ENCODE peak calls at places on chromosome 13, in seven cellular contexts. One of them, this sample, is unnamed.

GRCh38 chr13:81872581-81872980 is 1531.7 kb upstream of the SPRY2 start:
- DNase-seq in endothelial cell: peak
- DNase-seq in stimulated activated CD4-positive, alpha-beta T cell treated with anti-CD3 and anti-CD28 coated beads, Interleukin-1b, Interleukin-23, amount 100 ng/mL, for 1 hour: no peak
- DNase-seq in NCI-H524: peak
- DNase-seq in neural crest cell: peak
- DNase-seq in Panc1: no peak
- DNase-seq in DMS79 treated with DMSO at 0.1 percent for 48 hours: no peak
- DNase-seq in this sample: peak

GRCh38 chr13:29713841-29714240 is 118.4 kb upstream of the SLC7A1 start:
- DNase-seq in endothelial cell: no peak
- DNase-seq in stimulated activated CD4-positive, alpha-beta T cell treated with anti-CD3 and anti-CD28 coated beads, Interleukin-1b, Interleukin-23, amount 100 ng/mL, for 1 hour: no peak
- DNase-seq in NCI-H524: no peak
- DNase-seq in neural crest cell: no peak
- DNase-seq in Panc1: no peak
- DNase-seq in DMS79 treated with DMSO at 0.1 percent for 48 hours: no peak
- DNase-seq in this sample: peak

GRCh38 chr13:113179374-113180230 is 21.2 kb downstream of the PROZ start:
- DNase-seq in endothelial cell: no peak
- DNase-seq in stimulated activated CD4-positive, alpha-beta T cell treated with anti-CD3 and anti-CD28 coated beads, Interleukin-1b, Interleukin-23, amount 100 ng/mL, for 1 hour: no peak
- DNase-seq in NCI-H524: no peak
- DNase-seq in neural crest cell: no peak
- DNase-seq in Panc1: no peak
- DNase-seq in DMS79 treated with DMSO at 0.1 percent for 48 hours: no peak
- DNase-seq in this sample: no peak

GRCh38 chr13:30685320-30685859 is 50.0 kb upstream of the ALOX5AP start:
- DNase-seq in endothelial cell: no peak
- DNase-seq in stimulated activated CD4-positive, alpha-beta T cell treated with anti-CD3 and anti-CD28 coated beads, Interleukin-1b, Interleukin-23, amount 100 ng/mL, for 1 hour: no peak
- DNase-seq in NCI-H524: peak
- DNase-seq in neural crest cell: no peak
- DNase-seq in Panc1: no peak
- DNase-seq in DMS79 treated with DMSO at 0.1 percent for 48 hours: peak
- DNase-seq in this sample: no peak

GRCh38 chr13:25691654-25692053 is 319.9 kb downstream of the ATP8A2 start:
- DNase-seq in endothelial cell: no peak
- DNase-seq in stimulated activated CD4-positive, alpha-beta T cell treated with anti-CD3 and anti-CD28 coated beads, Interleukin-1b, Interleukin-23, amount 100 ng/mL, for 1 hour: no peak
- DNase-seq in NCI-H524: no peak
- DNase-seq in neural crest cell: no peak
- DNase-seq in Panc1: no peak
- DNase-seq in DMS79 treated with DMSO at 0.1 percent for 48 hours: no peak
- DNase-seq in this sample: peak

GRCh38 chr13:59743195-59743594 is 420.5 kb downstream of the DIAPH3 start:
- DNase-seq in endothelial cell: no peak
- DNase-seq in stimulated activated CD4-positive, alpha-beta T cell treated with anti-CD3 and anti-CD28 coated beads, Interleukin-1b, Interleukin-23, amount 100 ng/mL, for 1 hour: no peak
- DNase-seq in NCI-H524: no peak
- DNase-seq in neural crest cell: no peak
- DNase-seq in Panc1: no peak
- DNase-seq in DMS79 treated with DMSO at 0.1 percent for 48 hours: no peak
- DNase-seq in this sample: no peak

GRCh38 chr13:65595881-65596280 is 1634.3 kb downstream of the PCDH9 start:
- DNase-seq in endothelial cell: no peak
- DNase-seq in stimulated activated CD4-positive, alpha-beta T cell treated with anti-CD3 and anti-CD28 coated beads, Interleukin-1b, Interleukin-23, amount 100 ng/mL, for 1 hour: no peak
- DNase-seq in NCI-H524: no peak
- DNase-seq in neural crest cell: no peak
- DNase-seq in Panc1: no peak
- DNase-seq in DMS79 treated with DMSO at 0.1 percent for 48 hours: no peak
- DNase-seq in this sample: no peak

GRCh38 chr13:106597190-106597589 is 29.3 kb upstream of the ARGLU1 start:
- DNase-seq in endothelial cell: no peak
- DNase-seq in stimulated activated CD4-positive, alpha-beta T cell treated with anti-CD3 and anti-CD28 coated beads, Interleukin-1b, Interleukin-23, amount 100 ng/mL, for 1 hour: no peak
- DNase-seq in NCI-H524: no peak
- DNase-seq in neural crest cell: no peak
- DNase-seq in Panc1: no peak
- DNase-seq in DMS79 treated with DMSO at 0.1 percent for 48 hours: no peak
- DNase-seq in this sample: peak

GRCh38 chr13:93116809-93117208 is 109.8 kb upstream of the GPC6 start:
- DNase-seq in endothelial cell: no peak
- DNase-seq in stimulated activated CD4-positive, alpha-beta T cell treated with anti-CD3 and anti-CD28 coated beads, Interleukin-1b, Interleukin-23, amount 100 ng/mL, for 1 hour: no peak
- DNase-seq in NCI-H524: peak
- DNase-seq in neural crest cell: no peak
- DNase-seq in Panc1: no peak
- DNase-seq in DMS79 treated with DMSO at 0.1 percent for 48 hours: no peak
- DNase-seq in this sample: no peak

GRCh38 chr13:21319869-21320641 is 139.0 kb downstream of the ZDHHC20 start:
- DNase-seq in endothelial cell: no peak
- DNase-seq in stimulated activated CD4-positive, alpha-beta T cell treated with anti-CD3 and anti-CD28 coated beads, Interleukin-1b, Interleukin-23, amount 100 ng/mL, for 1 hour: no peak
- DNase-seq in NCI-H524: no peak
- DNase-seq in neural crest cell: no peak
- DNase-seq in Panc1: no peak
- DNase-seq in DMS79 treated with DMSO at 0.1 percent for 48 hours: no peak
- DNase-seq in this sample: no peak

GRCh38 chr13:46361535-46361934 is 25.5 kb downstream of the RUBCNL start:
- DNase-seq in endothelial cell: no peak
- DNase-seq in stimulated activated CD4-positive, alpha-beta T cell treated with anti-CD3 and anti-CD28 coated beads, Interleukin-1b, Interleukin-23, amount 100 ng/mL, for 1 hour: no peak
- DNase-seq in NCI-H524: no peak
- DNase-seq in neural crest cell: no peak
- DNase-seq in Panc1: no peak
- DNase-seq in DMS79 treated with DMSO at 0.1 percent for 48 hours: no peak
- DNase-seq in this sample: no peak

GRCh38 chr13:20340136-20340758 is 108.1 kb upstream of the GJB6 start:
- DNase-seq in endothelial cell: no peak
- DNase-seq in stimulated activated CD4-positive, alpha-beta T cell treated with anti-CD3 and anti-CD28 coated beads, Interleukin-1b, Interleukin-23, amount 100 ng/mL, for 1 hour: no peak
- DNase-seq in NCI-H524: no peak
- DNase-seq in neural crest cell: no peak
- DNase-seq in Panc1: no peak
- DNase-seq in DMS79 treated with DMSO at 0.1 percent for 48 hours: no peak
- DNase-seq in this sample: no peak

GRCh38 chr13:79311456-79311855 is 94.6 kb downstream of the RBM26 start:
- DNase-seq in endothelial cell: no peak
- DNase-seq in stimulated activated CD4-positive, alpha-beta T cell treated with anti-CD3 and anti-CD28 coated beads, Interleukin-1b, Interleukin-23, amount 100 ng/mL, for 1 hour: no peak
- DNase-seq in NCI-H524: no peak
- DNase-seq in neural crest cell: no peak
- DNase-seq in Panc1: no peak
- DNase-seq in DMS79 treated with DMSO at 0.1 percent for 48 hours: no peak
- DNase-seq in this sample: no peak

GRCh38 chr13:113774177-113775107 is 15.4 kb downstream of the TMEM255B start:
- DNase-seq in endothelial cell: no peak
- DNase-seq in stimulated activated CD4-positive, alpha-beta T cell treated with anti-CD3 and anti-CD28 coated beads, Interleukin-1b, Interleukin-23, amount 100 ng/mL, for 1 hour: no peak
- DNase-seq in NCI-H524: no peak
- DNase-seq in neural crest cell: no peak
- DNase-seq in Panc1: peak
- DNase-seq in DMS79 treated with DMSO at 0.1 percent for 48 hours: no peak
- DNase-seq in this sample: no peak

GRCh38 chr13:113607477-113608245 is 23.1 kb downstream of the TFDP1 start:
- DNase-seq in endothelial cell: no peak
- DNase-seq in stimulated activated CD4-positive, alpha-beta T cell treated with anti-CD3 and anti-CD28 coated beads, Interleukin-1b, Interleukin-23, amount 100 ng/mL, for 1 hour: no peak
- DNase-seq in NCI-H524: no peak
- DNase-seq in neural crest cell: no peak
- DNase-seq in Panc1: no peak
- DNase-seq in DMS79 treated with DMSO at 0.1 percent for 48 hours: no peak
- DNase-seq in this sample: no peak

GRCh38 chr13:49046002-49046401 is 70.3 kb downstream of the FNDC3A start:
- DNase-seq in endothelial cell: no peak
- DNase-seq in stimulated activated CD4-positive, alpha-beta T cell treated with anti-CD3 and anti-CD28 coated beads, Interleukin-1b, Interleukin-23, amount 100 ng/mL, for 1 hour: no peak
- DNase-seq in NCI-H524: no peak
- DNase-seq in neural crest cell: no peak
- DNase-seq in Panc1: no peak
- DNase-seq in DMS79 treated with DMSO at 0.1 percent for 48 hours: no peak
- DNase-seq in this sample: no peak

GRCh38 chr13:99803141-99803540 is 168.4 kb downstream of the ZIC5 start:
- DNase-seq in endothelial cell: no peak
- DNase-seq in stimulated activated CD4-positive, alpha-beta T cell treated with anti-CD3 and anti-CD28 coated beads, Interleukin-1b, Interleukin-23, amount 100 ng/mL, for 1 hour: no peak
- DNase-seq in NCI-H524: no peak
- DNase-seq in neural crest cell: no peak
- DNase-seq in Panc1: no peak
- DNase-seq in DMS79 treated with DMSO at 0.1 percent for 48 hours: no peak
- DNase-seq in this sample: no peak

GRCh38 chr13:39130298-39130697 is 92.0 kb downstream of the NHLRC3 start:
- DNase-seq in endothelial cell: no peak
- DNase-seq in stimulated activated CD4-positive, alpha-beta T cell treated with anti-CD3 and anti-CD28 coated beads, Interleukin-1b, Interleukin-23, amount 100 ng/mL, for 1 hour: no peak
- DNase-seq in NCI-H524: no peak
- DNase-seq in neural crest cell: no peak
- DNase-seq in Panc1: no peak
- DNase-seq in DMS79 treated with DMSO at 0.1 percent for 48 hours: no peak
- DNase-seq in this sample: no peak

GRCh38 chr13:30022796-30023195 is 172.4 kb upstream of the UBL3 start:
- DNase-seq in endothelial cell: no peak
- DNase-seq in stimulated activated CD4-positive, alpha-beta T cell treated with anti-CD3 and anti-CD28 coated beads, Interleukin-1b, Interleukin-23, amount 100 ng/mL, for 1 hour: no peak
- DNase-seq in NCI-H524: no peak
- DNase-seq in neural crest cell: no peak
- DNase-seq in Panc1: no peak
- DNase-seq in DMS79 treated with DMSO at 0.1 percent for 48 hours: no peak
- DNase-seq in this sample: no peak

GRCh38 chr13:50685491-50685890 is 158.0 kb downstream of the DLEU7 start:
- DNase-seq in endothelial cell: no peak
- DNase-seq in stimulated activated CD4-positive, alpha-beta T cell treated with anti-CD3 and anti-CD28 coated beads, Interleukin-1b, Interleukin-23, amount 100 ng/mL, for 1 hour: no peak
- DNase-seq in NCI-H524: peak
- DNase-seq in neural crest cell: no peak
- DNase-seq in Panc1: no peak
- DNase-seq in DMS79 treated with DMSO at 0.1 percent for 48 hours: peak
- DNase-seq in this sample: peak

GRCh38 chr13:51785592-51786424 is 18.2 kb downstream of the DHRS12 start:
- DNase-seq in endothelial cell: no peak
- DNase-seq in stimulated activated CD4-positive, alpha-beta T cell treated with anti-CD3 and anti-CD28 coated beads, Interleukin-1b, Interleukin-23, amount 100 ng/mL, for 1 hour: no peak
- DNase-seq in NCI-H524: peak
- DNase-seq in neural crest cell: no peak
- DNase-seq in Panc1: no peak
- DNase-seq in DMS79 treated with DMSO at 0.1 percent for 48 hours: peak
- DNase-seq in this sample: peak

GRCh38 chr13:64052526-64052925 is 2636.9 kb upstream of the PCDH20 start:
- DNase-seq in endothelial cell: no peak
- DNase-seq in stimulated activated CD4-positive, alpha-beta T cell treated with anti-CD3 and anti-CD28 coated beads, Interleukin-1b, Interleukin-23, amount 100 ng/mL, for 1 hour: no peak
- DNase-seq in NCI-H524: no peak
- DNase-seq in neural crest cell: no peak
- DNase-seq in Panc1: no peak
- DNase-seq in DMS79 treated with DMSO at 0.1 percent for 48 hours: no peak
- DNase-seq in this sample: no peak

GRCh38 chr13:29140277-29140676 is 320.1 kb downstream of the MTUS2 start:
- DNase-seq in endothelial cell: no peak
- DNase-seq in stimulated activated CD4-positive, alpha-beta T cell treated with anti-CD3 and anti-CD28 coated beads, Interleukin-1b, Interleukin-23, amount 100 ng/mL, for 1 hour: no peak
- DNase-seq in NCI-H524: no peak
- DNase-seq in neural crest cell: no peak
- DNase-seq in Panc1: no peak
- DNase-seq in DMS79 treated with DMSO at 0.1 percent for 48 hours: no peak
- DNase-seq in this sample: no peak

GRCh38 chr13:99320693-99321481 is 13.7 kb upstream of the GPR183 start:
- DNase-seq in endothelial cell: no peak
- DNase-seq in stimulated activated CD4-positive, alpha-beta T cell treated with anti-CD3 and anti-CD28 coated beads, Interleukin-1b, Interleukin-23, amount 100 ng/mL, for 1 hour: no peak
- DNase-seq in NCI-H524: no peak
- DNase-seq in neural crest cell: no peak
- DNase-seq in Panc1: no peak
- DNase-seq in DMS79 treated with DMSO at 0.1 percent for 48 hours: peak
- DNase-seq in this sample: no peak

GRCh38 chr13:88223958-88224357 is 552.8 kb downstream of the SLITRK5 start:
- DNase-seq in endothelial cell: no peak
- DNase-seq in stimulated activated CD4-positive, alpha-beta T cell treated with anti-CD3 and anti-CD28 coated beads, Interleukin-1b, Interleukin-23, amount 100 ng/mL, for 1 hour: no peak
- DNase-seq in NCI-H524: no peak
- DNase-seq in neural crest cell: no peak
- DNase-seq in Panc1: no peak
- DNase-seq in DMS79 treated with DMSO at 0.1 percent for 48 hours: no peak
- DNase-seq in this sample: no peak

GRCh38 chr13:112931028-112931934 is 37.7 kb upstream of the MCF2L start:
- DNase-seq in endothelial cell: peak
- DNase-seq in stimulated activated CD4-positive, alpha-beta T cell treated with anti-CD3 and anti-CD28 coated beads, Interleukin-1b, Interleukin-23, amount 100 ng/mL, for 1 hour: no peak
- DNase-seq in NCI-H524: peak
- DNase-seq in neural crest cell: peak
- DNase-seq in Panc1: no peak
- DNase-seq in DMS79 treated with DMSO at 0.1 percent for 48 hours: peak
- DNase-seq in this sample: peak

This sample was measured in SJCRH30.